ENCODE peak calls at places on chromosomes 1 and 21, in nine cellular contexts. One of them, this sample, is unnamed.

GRCh38 chr1:46903481-46903880 is 37.8 kb downstream of the CYP4A11 start:
- ATAC-seq in activated T-cell treated with anti-CD3 and anti-CD28 coated beads, Interleukin-2, amount 50 U/mL, for 4 hours: no peak
- ATAC-seq in T-cell: no peak
- ATAC-seq in T-helper 17 cell: no peak
- ATAC-seq in body of pancreas: no peak
- ATAC-seq in psoas muscle: no peak
- ATAC-seq in K562: no peak
- ATAC-seq in naive thymus-derived CD4-positive, alpha-beta T cell: no peak
- ATAC-seq in activated CD8-positive, alpha-beta memory T cell treated with anti-CD3 and anti-CD28 coated beads, Interleukin-2, amount 10 ng/mL, durations not matched to agents 7 days and 5 days: no peak
- ATAC-seq in this sample: no peak

GRCh38 chr1:110787328-110788071 is 85.4 kb upstream of the CD53 start:
- ATAC-seq in activated T-cell treated with anti-CD3 and anti-CD28 coated beads, Interleukin-2, amount 50 U/mL, for 4 hours: peak; percentile 54
- ATAC-seq in T-cell: peak; percentile 85
- ATAC-seq in T-helper 17 cell: peak; percentile 89
- ATAC-seq in body of pancreas: no peak
- ATAC-seq in psoas muscle: no peak
- ATAC-seq in K562: no peak
- ATAC-seq in naive thymus-derived CD4-positive, alpha-beta T cell: peak; percentile 78
- ATAC-seq in activated CD8-positive, alpha-beta memory T cell treated with anti-CD3 and anti-CD28 coated beads, Interleukin-2, amount 10 ng/mL, durations not matched to agents 7 days and 5 days: peak; percentile 82
- ATAC-seq in this sample: peak; percentile 95

GRCh38 chr1:46171872-46172271 is 3.0 kb upstream of the TSPAN1 start:
- ATAC-seq in activated T-cell treated with anti-CD3 and anti-CD28 coated beads, Interleukin-2, amount 50 U/mL, for 4 hours: no peak
- ATAC-seq in T-cell: no peak
- ATAC-seq in T-helper 17 cell: no peak
- ATAC-seq in body of pancreas: peak; percentile 55
- ATAC-seq in psoas muscle: no peak
- ATAC-seq in K562: no peak
- ATAC-seq in naive thymus-derived CD4-positive, alpha-beta T cell: no peak
- ATAC-seq in activated CD8-positive, alpha-beta memory T cell treated with anti-CD3 and anti-CD28 coated beads, Interleukin-2, amount 10 ng/mL, durations not matched to agents 7 days and 5 days: no peak
- ATAC-seq in this sample: no peak

GRCh38 chr1:109398343-109399225 is 866 bp upstream of the SORT1 start:
- ATAC-seq in activated T-cell treated with anti-CD3 and anti-CD28 coated beads, Interleukin-2, amount 50 U/mL, for 4 hours: no peak
- ATAC-seq in T-cell: no peak
- ATAC-seq in T-helper 17 cell: no peak
- ATAC-seq in body of pancreas: no peak
- ATAC-seq in psoas muscle: no peak
- ATAC-seq in K562: peak; percentile 2
- ATAC-seq in naive thymus-derived CD4-positive, alpha-beta T cell: no peak
- ATAC-seq in activated CD8-positive, alpha-beta memory T cell treated with anti-CD3 and anti-CD28 coated beads, Interleukin-2, amount 10 ng/mL, durations not matched to agents 7 days and 5 days: no peak
- ATAC-seq in this sample: no peak

GRCh38 chr1:32864375-32865019 is 6.2 kb downstream of the FNDC5 start:
- ATAC-seq in activated T-cell treated with anti-CD3 and anti-CD28 coated beads, Interleukin-2, amount 50 U/mL, for 4 hours: no peak
- ATAC-seq in T-cell: no peak
- ATAC-seq in T-helper 17 cell: no peak
- ATAC-seq in body of pancreas: no peak
- ATAC-seq in psoas muscle: peak; percentile 30
- ATAC-seq in K562: no peak
- ATAC-seq in naive thymus-derived CD4-positive, alpha-beta T cell: no peak
- ATAC-seq in activated CD8-positive, alpha-beta memory T cell treated with anti-CD3 and anti-CD28 coated beads, Interleukin-2, amount 10 ng/mL, durations not matched to agents 7 days and 5 days: no peak
- ATAC-seq in this sample: no peak

GRCh38 chr1:227273557-227273956 is 44.7 kb downstream of the CDC42BPA start:
- ATAC-seq in activated T-cell treated with anti-CD3 and anti-CD28 coated beads, Interleukin-2, amount 50 U/mL, for 4 hours: no peak
- ATAC-seq in T-cell: no peak
- ATAC-seq in T-helper 17 cell: no peak
- ATAC-seq in body of pancreas: no peak
- ATAC-seq in psoas muscle: no peak
- ATAC-seq in K562: peak; percentile 80
- ATAC-seq in naive thymus-derived CD4-positive, alpha-beta T cell: no peak
- ATAC-seq in activated CD8-positive, alpha-beta memory T cell treated with anti-CD3 and anti-CD28 coated beads, Interleukin-2, amount 10 ng/mL, durations not matched to agents 7 days and 5 days: no peak
- ATAC-seq in this sample: no peak

GRCh38 chr1:204513117-204513716 is 3.0 kb upstream of the MDM4 start:
- ATAC-seq in activated T-cell treated with anti-CD3 and anti-CD28 coated beads, Interleukin-2, amount 50 U/mL, for 4 hours: no peak
- ATAC-seq in T-cell: peak; percentile 46
- ATAC-seq in T-helper 17 cell: peak; percentile 52
- ATAC-seq in body of pancreas: no peak
- ATAC-seq in psoas muscle: no peak
- ATAC-seq in K562: no peak
- ATAC-seq in naive thymus-derived CD4-positive, alpha-beta T cell: peak; percentile 53
- ATAC-seq in activated CD8-positive, alpha-beta memory T cell treated with anti-CD3 and anti-CD28 coated beads, Interleukin-2, amount 10 ng/mL, durations not matched to agents 7 days and 5 days: peak; percentile 15
- ATAC-seq in this sample: peak; percentile 75

GRCh38 chr21:17462276-17462981 is 50.4 kb upstream of the CXADR start:
- ATAC-seq in activated T-cell treated with anti-CD3 and anti-CD28 coated beads, Interleukin-2, amount 50 U/mL, for 4 hours: no peak
- ATAC-seq in T-cell: no peak
- ATAC-seq in T-helper 17 cell: no peak
- ATAC-seq in body of pancreas: peak; percentile 94
- ATAC-seq in psoas muscle: no peak
- ATAC-seq in K562: no peak
- ATAC-seq in naive thymus-derived CD4-positive, alpha-beta T cell: no peak
- ATAC-seq in activated CD8-positive, alpha-beta memory T cell treated with anti-CD3 and anti-CD28 coated beads, Interleukin-2, amount 10 ng/mL, durations not matched to agents 7 days and 5 days: no peak
- ATAC-seq in this sample: no peak

GRCh38 chr1:6199298-6200187 is at the start of gene RPL22:
- ATAC-seq in activated T-cell treated with anti-CD3 and anti-CD28 coated beads, Interleukin-2, amount 50 U/mL, for 4 hours: peak; percentile 97
- ATAC-seq in T-cell: peak; percentile 97
- ATAC-seq in T-helper 17 cell: peak; percentile 97
- ATAC-seq in body of pancreas: peak; percentile 98
- ATAC-seq in psoas muscle: peak; percentile 98
- ATAC-seq in K562: peak; percentile 98
- ATAC-seq in naive thymus-derived CD4-positive, alpha-beta T cell: peak; percentile 99
- ATAC-seq in activated CD8-positive, alpha-beta memory T cell treated with anti-CD3 and anti-CD28 coated beads, Interleukin-2, amount 10 ng/mL, durations not matched to agents 7 days and 5 days: peak; percentile 97
- ATAC-seq in this sample: peak; percentile 99

GRCh38 chr21:28963831-28964230 is 28.8 kb downstream of the LTN1 start:
- ATAC-seq in activated T-cell treated with anti-CD3 and anti-CD28 coated beads, Interleukin-2, amount 50 U/mL, for 4 hours: no peak
- ATAC-seq in T-cell: no peak
- ATAC-seq in T-helper 17 cell: no peak
- ATAC-seq in body of pancreas: no peak
- ATAC-seq in psoas muscle: no peak
- ATAC-seq in K562: no peak
- ATAC-seq in naive thymus-derived CD4-positive, alpha-beta T cell: no peak
- ATAC-seq in activated CD8-positive, alpha-beta memory T cell treated with anti-CD3 and anti-CD28 coated beads, Interleukin-2, amount 10 ng/mL, durations not matched to agents 7 days and 5 days: no peak
- ATAC-seq in this sample: no peak

GRCh38 chr1:160884579-160884978 is 401 bp downstream of the ITLN1 start:
- ATAC-seq in activated T-cell treated with anti-CD3 and anti-CD28 coated beads, Interleukin-2, amount 50 U/mL, for 4 hours: no peak
- ATAC-seq in T-cell: no peak
- ATAC-seq in T-helper 17 cell: no peak
- ATAC-seq in body of pancreas: no peak
- ATAC-seq in psoas muscle: no peak
- ATAC-seq in K562: peak; percentile 82
- ATAC-seq in naive thymus-derived CD4-positive, alpha-beta T cell: no peak
- ATAC-seq in activated CD8-positive, alpha-beta memory T cell treated with anti-CD3 and anti-CD28 coated beads, Interleukin-2, amount 10 ng/mL, durations not matched to agents 7 days and 5 days: no peak
- ATAC-seq in this sample: no peak

GRCh38 chr1:41366428-41367101 is 5.3 kb downstream of the FOXO6 start:
- ATAC-seq in activated T-cell treated with anti-CD3 and anti-CD28 coated beads, Interleukin-2, amount 50 U/mL, for 4 hours: peak; percentile 50
- ATAC-seq in T-cell: peak; percentile 61
- ATAC-seq in T-helper 17 cell: peak; percentile 51
- ATAC-seq in body of pancreas: peak; percentile 4
- ATAC-seq in psoas muscle: peak; percentile 20
- ATAC-seq in K562: no peak
- ATAC-seq in naive thymus-derived CD4-positive, alpha-beta T cell: peak; percentile 47
- ATAC-seq in activated CD8-positive, alpha-beta memory T cell treated with anti-CD3 and anti-CD28 coated beads, Interleukin-2, amount 10 ng/mL, durations not matched to agents 7 days and 5 days: no peak
- ATAC-seq in this sample: peak; percentile 5

GRCh38 chr1:241274693-241275092 is 82.3 kb downstream of the RGS7 start:
- ATAC-seq in activated T-cell treated with anti-CD3 and anti-CD28 coated beads, Interleukin-2, amount 50 U/mL, for 4 hours: no peak
- ATAC-seq in T-cell: no peak
- ATAC-seq in T-helper 17 cell: no peak
- ATAC-seq in body of pancreas: no peak
- ATAC-seq in psoas muscle: no peak
- ATAC-seq in K562: no peak
- ATAC-seq in naive thymus-derived CD4-positive, alpha-beta T cell: no peak
- ATAC-seq in activated CD8-positive, alpha-beta memory T cell treated with anti-CD3 and anti-CD28 coated beads, Interleukin-2, amount 10 ng/mL, durations not matched to agents 7 days and 5 days: no peak
- ATAC-seq in this sample: no peak

GRCh38 chr1:38029081-38029681 is 16.6 kb downstream of the UTP11 start:
- ATAC-seq in activated T-cell treated with anti-CD3 and anti-CD28 coated beads, Interleukin-2, amount 50 U/mL, for 4 hours: no peak
- ATAC-seq in T-cell: no peak
- ATAC-seq in T-helper 17 cell: no peak
- ATAC-seq in body of pancreas: no peak
- ATAC-seq in psoas muscle: peak; percentile 64
- ATAC-seq in K562: peak; percentile 54
- ATAC-seq in naive thymus-derived CD4-positive, alpha-beta T cell: no peak
- ATAC-seq in activated CD8-positive, alpha-beta memory T cell treated with anti-CD3 and anti-CD28 coated beads, Interleukin-2, amount 10 ng/mL, durations not matched to agents 7 days and 5 days: no peak
- ATAC-seq in this sample: no peak

GRCh38 chr1:25790472-25790871 is 9.5 kb upstream of the SELENON start:
- ATAC-seq in activated T-cell treated with anti-CD3 and anti-CD28 coated beads, Interleukin-2, amount 50 U/mL, for 4 hours: no peak
- ATAC-seq in T-cell: no peak
- ATAC-seq in T-helper 17 cell: no peak
- ATAC-seq in body of pancreas: no peak
- ATAC-seq in psoas muscle: no peak
- ATAC-seq in K562: no peak
- ATAC-seq in naive thymus-derived CD4-positive, alpha-beta T cell: no peak
- ATAC-seq in activated CD8-positive, alpha-beta memory T cell treated with anti-CD3 and anti-CD28 coated beads, Interleukin-2, amount 10 ng/mL, durations not matched to agents 7 days and 5 days: no peak
- ATAC-seq in this sample: no peak

GRCh38 chr1:38083541-38083940 is 36.9 kb upstream of the POU3F1 start:
- ATAC-seq in activated T-cell treated with anti-CD3 and anti-CD28 coated beads, Interleukin-2, amount 50 U/mL, for 4 hours: no peak
- ATAC-seq in T-cell: no peak
- ATAC-seq in T-helper 17 cell: no peak
- ATAC-seq in body of pancreas: no peak
- ATAC-seq in psoas muscle: no peak
- ATAC-seq in K562: no peak
- ATAC-seq in naive thymus-derived CD4-positive, alpha-beta T cell: no peak
- ATAC-seq in activated CD8-positive, alpha-beta memory T cell treated with anti-CD3 and anti-CD28 coated beads, Interleukin-2, amount 10 ng/mL, durations not matched to agents 7 days and 5 days: no peak
- ATAC-seq in this sample: no peak

GRCh38 chr21:45427331-45428271 is 22.6 kb downstream of the COL18A1 start:
- ATAC-seq in activated T-cell treated with anti-CD3 and anti-CD28 coated beads, Interleukin-2, amount 50 U/mL, for 4 hours: no peak
- ATAC-seq in T-cell: no peak
- ATAC-seq in T-helper 17 cell: no peak
- ATAC-seq in body of pancreas: peak; percentile 76
- ATAC-seq in psoas muscle: peak; percentile 80
- ATAC-seq in K562: peak; percentile 75
- ATAC-seq in naive thymus-derived CD4-positive, alpha-beta T cell: no peak
- ATAC-seq in activated CD8-positive, alpha-beta memory T cell treated with anti-CD3 and anti-CD28 coated beads, Interleukin-2, amount 10 ng/mL, durations not matched to agents 7 days and 5 days: no peak
- ATAC-seq in this sample: no peak

GRCh38 chr1:206745301-206745700 is 25.3 kb upstream of the IL19 start:
- ATAC-seq in activated T-cell treated with anti-CD3 and anti-CD28 coated beads, Interleukin-2, amount 50 U/mL, for 4 hours: no peak
- ATAC-seq in T-cell: peak; percentile 24
- ATAC-seq in T-helper 17 cell: peak; percentile 35
- ATAC-seq in body of pancreas: no peak
- ATAC-seq in psoas muscle: no peak
- ATAC-seq in K562: no peak
- ATAC-seq in naive thymus-derived CD4-positive, alpha-beta T cell: no peak
- ATAC-seq in activated CD8-positive, alpha-beta memory T cell treated with anti-CD3 and anti-CD28 coated beads, Interleukin-2, amount 10 ng/mL, durations not matched to agents 7 days and 5 days: peak; percentile 2
- ATAC-seq in this sample: no peak

GRCh38 chr1:15761729-15762128 is 3.1 kb downstream of the FBLIM1 start:
- ATAC-seq in activated T-cell treated with anti-CD3 and anti-CD28 coated beads, Interleukin-2, amount 50 U/mL, for 4 hours: no peak
- ATAC-seq in T-cell: no peak
- ATAC-seq in T-helper 17 cell: no peak
- ATAC-seq in body of pancreas: no peak
- ATAC-seq in psoas muscle: no peak
- ATAC-seq in K562: peak; percentile 26
- ATAC-seq in naive thymus-derived CD4-positive, alpha-beta T cell: no peak
- ATAC-seq in activated CD8-positive, alpha-beta memory T cell treated with anti-CD3 and anti-CD28 coated beads, Interleukin-2, amount 10 ng/mL, durations not matched to agents 7 days and 5 days: no peak
- ATAC-seq in this sample: no peak

GRCh38 chr1:33330906-33331305 is 10.0 kb upstream of the A3GALT2 start:
- ATAC-seq in activated T-cell treated with anti-CD3 and anti-CD28 coated beads, Interleukin-2, amount 50 U/mL, for 4 hours: no peak
- ATAC-seq in T-cell: no peak
- ATAC-seq in T-helper 17 cell: no peak
- ATAC-seq in body of pancreas: no peak
- ATAC-seq in psoas muscle: no peak
- ATAC-seq in K562: no peak
- ATAC-seq in naive thymus-derived CD4-positive, alpha-beta T cell: no peak
- ATAC-seq in activated CD8-positive, alpha-beta memory T cell treated with anti-CD3 and anti-CD28 coated beads, Interleukin-2, amount 10 ng/mL, durations not matched to agents 7 days and 5 days: no peak
- ATAC-seq in this sample: no peak

GRCh38 chr1:200337410-200337809 is 72.4 kb downstream of the ZNF281 start:
- ATAC-seq in activated T-cell treated with anti-CD3 and anti-CD28 coated beads, Interleukin-2, amount 50 U/mL, for 4 hours: peak; percentile 10
- ATAC-seq in T-cell: peak; percentile 31
- ATAC-seq in T-helper 17 cell: no peak
- ATAC-seq in body of pancreas: no peak
- ATAC-seq in psoas muscle: no peak
- ATAC-seq in K562: no peak
- ATAC-seq in naive thymus-derived CD4-positive, alpha-beta T cell: peak; percentile 31
- ATAC-seq in activated CD8-positive, alpha-beta memory T cell treated with anti-CD3 and anti-CD28 coated beads, Interleukin-2, amount 10 ng/mL, durations not matched to agents 7 days and 5 days: no peak
- ATAC-seq in this sample: peak; percentile 76

This sample was measured in stimulated activated memory B cell treated with anti-CD40 and anti-IgM and Interleukin-4, amounts not matched to agents 10 μg/mL and 1 μg/mL and 100 μg/mL, for 72 hours.